ENCODE peak calls at places on chromosome 13, in seven cellular contexts. D is NCI-H1105, B is mucosa of gallbladder, A is COR-L47, R is GM03348, E is IMR-90, Y is SK-MEL-5. T is an unnamed sample.

GRCh38 chr13:109933476-109933875 is 147.1 kb upstream of the IRS2 start:
- DNase-seq in D (no peak), B (no peak), A (no peak), Y (peak; percentile 60), E (no peak), R (no peak), T (no peak)

GRCh38 chr13:52454459-52454824 is 836 bp upstream of the CKAP2 start:
- DNase-seq in R (no peak), A (peak; percentile 39), Y (peak; percentile 19), B (no peak), D (peak; percentile 42), E (peak; percentile 8), T (peak; percentile 19)

GRCh38 chr13:114045113-114045735 is 71.3 kb upstream of the C13orf46 start:
- DNase-seq in D (no peak), Y (peak; percentile 58), A (no peak), R (no peak), B (no peak), E (no peak), T (no peak)

GRCh38 chr13:50406831-50407230 is 391.6 kb downstream of the KCNRG start:
- DNase-seq in A (no peak), Y (no peak), B (no peak), D (no peak), E (no peak), R (no peak), T (peak; percentile 4)

GRCh38 chr13:70895599-70895998 is 787.3 kb upstream of the KLHL1 start:
- DNase-seq in Y (peak; percentile 14), E (no peak), D (no peak), A (no peak), B (no peak), R (no peak), T (no peak)

GRCh38 chr13:113468461-113469147 is 15.3 kb upstream of the ADPRHL1 start:
- DNase-seq in A (peak; percentile 5), R (no peak), B (no peak), Y (no peak), E (no peak), D (no peak), T (peak; percentile 84)

GRCh38 chr13:74573654-74574053 is 439.4 kb upstream of the KLF12 start:
- DNase-seq in Y (peak; percentile 10), B (no peak), A (no peak), E (no peak), D (no peak), R (no peak), T (peak; percentile 23)

GRCh38 chr13:48653074-48654054 is at the start of gene CYSLTR2:
- DNase-seq in D (no peak), R (no peak), B (no peak), A (no peak), E (peak; percentile 13), Y (peak; percentile 32), T (no peak)

GRCh38 chr13:40315416-40316064 is 350.9 kb downstream of the FOXO1 start:
- DNase-seq in B (no peak), D (no peak), Y (no peak), A (no peak), E (no peak), R (no peak), T (no peak)

GRCh38 chr13:24313449-24313848 is 4.1 kb downstream of the C1QTNF9 start:
- DNase-seq in D (no peak), R (peak; percentile 27), B (no peak), Y (peak; percentile 34), A (no peak), E (peak; percentile 9), T (no peak)

GRCh38 chr13:39451301-39451700 is 151.7 kb downstream of the LHFPL6 start:
- DNase-seq in R (no peak), Y (no peak), E (peak; percentile 16), A (peak; percentile 49), B (peak; percentile 30), D (peak; percentile 3), T (peak; percentile 37)

GRCh38 chr13:95099541-95099940 is 201.7 kb downstream of the ABCC4 start:
- DNase-seq in R (no peak), E (peak; percentile 28), A (no peak), Y (no peak), D (no peak), B (no peak), T (no peak)

GRCh38 chr13:45615501-45616101 is at the start of gene ERICH6B:
- DNase-seq in R (no peak), E (peak; percentile 7), A (peak; percentile 72), B (no peak), Y (peak; percentile 85), D (peak; percentile 58), T (peak; percentile 58)

GRCh38 chr13:39350461-39350881 is 252.5 kb downstream of the LHFPL6 start:
- DNase-seq in Y (no peak), D (no peak), E (no peak), A (no peak), R (no peak), B (no peak), T (no peak)

GRCh38 chr13:68323106-68323505 is 1093.0 kb upstream of the PCDH9 start:
- DNase-seq in D (no peak), Y (no peak), E (no peak), R (no peak), B (no peak), A (no peak), T (no peak)

GRCh38 chr13:88456155-88456554 is 785.0 kb downstream of the SLITRK5 start:
- DNase-seq in Y (no peak), E (no peak), R (no peak), A (no peak), B (no peak), D (no peak), T (no peak)

GRCh38 chr13:84651288-84651687 is 769.0 kb upstream of the SLITRK1 start:
- DNase-seq in R (no peak), Y (no peak), E (peak; percentile 85), D (no peak), B (peak; percentile 57), A (no peak), T (no peak)

GRCh38 chr13:85772379-85772778 is 26.8 kb downstream of the SLITRK6 start:
- DNase-seq in A (no peak), B (no peak), R (no peak), E (peak; percentile 7), D (no peak), Y (peak; percentile 39), T (no peak)

GRCh38 chr13:72293206-72293605 is 426.2 kb upstream of the DACH1 start:
- DNase-seq in Y (no peak), B (no peak), D (no peak), R (no peak), E (no peak), A (no peak), T (no peak)

GRCh38 chr13:25727776-25728175 is 324.0 kb downstream of the SHISA2 start:
- DNase-seq in Y (no peak), E (no peak), D (no peak), A (no peak), B (no peak), R (no peak), T (no peak)

GRCh38 chr13:79405501-79405830 is 589 bp downstream of the RBM26 start:
- DNase-seq in A (no peak), R (no peak), B (no peak), D (no peak), E (no peak), Y (peak; percentile 30), T (no peak)

GRCh38 chr13:98112456-98112855 is 30.4 kb upstream of the FARP1 start:
- DNase-seq in D (no peak), B (no peak), A (no peak), E (no peak), Y (no peak), R (no peak), T (no peak)

GRCh38 chr13:73001971-73002370 is 56.8 kb upstream of the KLF5 start:
- DNase-seq in Y (no peak), A (peak; percentile 1), B (no peak), D (no peak), E (no peak), R (no peak), T (peak; percentile 15)

GRCh38 chr13:109357751-109358150 is 428.6 kb downstream of the IRS2 start:
- DNase-seq in D (no peak), B (no peak), Y (no peak), E (peak; percentile 74), R (no peak), A (no peak), T (no peak)

GRCh38 chr13:106610511-106610910 is 42.6 kb upstream of the ARGLU1 start:
- DNase-seq in D (no peak), E (peak; percentile 82), R (peak; percentile 47), A (no peak), Y (no peak), B (no peak), T (no peak)

GRCh38 chr13:113901642-113902041 is 37.8 kb upstream of the GAS6 start:
- DNase-seq in A (no peak), B (no peak), D (no peak), Y (no peak), R (no peak), E (no peak), T (no peak)

GRCh38 chr13:31824705-31825512 is 85.6 kb downstream of the RXFP2 start:
- DNase-seq in A (peak; percentile 38), E (peak; percentile 16), D (no peak), R (peak; percentile 65), B (no peak), Y (peak; percentile 73), T (peak; percentile 3)

GRCh38 chr13:46675016-46675415 is 121.9 kb downstream of the ESD start:
- DNase-seq in B (no peak), Y (no peak), A (peak; percentile 87), R (no peak), D (peak; percentile 47), E (no peak), T (peak; percentile 48)

GRCh38 chr13:87005511-87005910 is 665.7 kb upstream of the SLITRK5 start:
- DNase-seq in B (no peak), E (no peak), D (no peak), A (no peak), R (no peak), Y (no peak), T (no peak)

GRCh38 chr13:50387124-50387581 is 371.9 kb downstream of the KCNRG start:
- DNase-seq in Y (peak; percentile 45), D (peak; percentile 47), E (peak; percentile 42), R (peak; percentile 46), B (no peak), A (peak; percentile 43), T (no peak)

GRCh38 chr13:98909016-98909415 is 68.8 kb downstream of the DOCK9 start:
- DNase-seq in A (no peak), E (peak; percentile 14), D (no peak), Y (no peak), B (no peak), R (no peak), T (no peak)

GRCh38 chr13:57739089-57739488 is 107.5 kb downstream of the PCDH17 start:
- DNase-seq in B (no peak), Y (no peak), A (peak; percentile 93), D (peak; percentile 61), E (no peak), R (no peak), T (no peak)

GRCh38 chr13:110382229-110382628 is 75.1 kb downstream of the COL4A2 start:
- DNase-seq in E (peak; percentile 92), B (no peak), D (no peak), A (no peak), Y (no peak), R (no peak), T (no peak)

GRCh38 chr13:73261739-73262216 is 203.0 kb downstream of the KLF5 start:
- DNase-seq in E (no peak), B (no peak), Y (no peak), D (no peak), R (no peak), A (no peak), T (no peak)